ENCODE peak calls at places on chromosomes 6 and 20, in four cellular contexts. One of them, this sample, is unnamed.

GRCh38 chr6:131740161-131740560 is 29.3 kb upstream of the CTAGE9 start:
- DNase-seq in endothelial cell of umbilical vein: no peak
- DNase-seq in stomach: no peak
- DNase-seq in adrenal gland: no peak
- DNase-seq in this sample: no peak

GRCh38 chr6:11039040-11039439 is 5.1 kb downstream of the ELOVL2 start:
- DNase-seq in endothelial cell of umbilical vein: no peak
- DNase-seq in adrenal gland: no peak
- DNase-seq in stomach: no peak
- DNase-seq in this sample: no peak

GRCh38 chr20:25320035-25320800 is 70.4 kb downstream of the ABHD12 start:
- DNase-seq in endothelial cell of umbilical vein: no peak
- DNase-seq in adrenal gland: no peak
- DNase-seq in stomach: peak; percentile 21
- DNase-seq in this sample: no peak

GRCh38 chr20:36544134-36545018 is 3.1 kb downstream of the MYL9 start:
- DNase-seq in endothelial cell of umbilical vein: peak; percentile 11
- DNase-seq in adrenal gland: peak; percentile 91
- DNase-seq in stomach: no peak
- DNase-seq in this sample: no peak

GRCh38 chr6:162336359-162336758 is 391.2 kb downstream of the PRKN start:
- DNase-seq in stomach: no peak
- DNase-seq in adrenal gland: no peak
- DNase-seq in endothelial cell of umbilical vein: no peak
- DNase-seq in this sample: no peak

GRCh38 chr6:170367241-170367640 is 60.7 kb downstream of the FAM120B start:
- DNase-seq in endothelial cell of umbilical vein: no peak
- DNase-seq in stomach: no peak
- DNase-seq in adrenal gland: no peak
- DNase-seq in this sample: no peak

GRCh38 chr6:160431231-160431630 is 83.1 kb downstream of the SLC22A3 start:
- DNase-seq in endothelial cell of umbilical vein: no peak
- DNase-seq in adrenal gland: peak; percentile 81
- DNase-seq in stomach: peak; percentile 33
- DNase-seq in this sample: no peak

GRCh38 chr6:157273756-157274088 is 49.6 kb downstream of the TMEM242 start:
- DNase-seq in stomach: peak; percentile 35
- DNase-seq in adrenal gland: peak; percentile 40
- DNase-seq in endothelial cell of umbilical vein: no peak
- DNase-seq in this sample: no peak

GRCh38 chr6:84768442-84769174 is 4.2 kb upstream of the TBX18 start:
- DNase-seq in adrenal gland: no peak
- DNase-seq in stomach: no peak
- DNase-seq in endothelial cell of umbilical vein: peak; percentile 62
- DNase-seq in this sample: no peak

GRCh38 chr6:151254451-151255081 is 14.8 kb downstream of the AKAP12 start:
- DNase-seq in endothelial cell of umbilical vein: peak; percentile 46
- DNase-seq in adrenal gland: no peak
- DNase-seq in stomach: no peak
- DNase-seq in this sample: no peak

GRCh38 chr20:11777861-11778570 is 139.7 kb upstream of the BTBD3 start:
- DNase-seq in stomach: no peak
- DNase-seq in adrenal gland: peak; percentile 30
- DNase-seq in endothelial cell of umbilical vein: peak; percentile 79
- DNase-seq in this sample: no peak

GRCh38 chr6:108942556-108943492 is 94.6 kb downstream of the ARMC2 start:
- DNase-seq in endothelial cell of umbilical vein: no peak
- DNase-seq in stomach: no peak
- DNase-seq in adrenal gland: no peak
- DNase-seq in this sample: no peak

GRCh38 chr20:53958240-53958639 is 112.2 kb downstream of the BCAS1 start:
- DNase-seq in endothelial cell of umbilical vein: no peak
- DNase-seq in adrenal gland: no peak
- DNase-seq in stomach: no peak
- DNase-seq in this sample: no peak

GRCh38 chr6:19836799-19837510 is at the start of gene ID4:
- DNase-seq in stomach: peak; percentile 89
- DNase-seq in adrenal gland: peak; percentile 72
- DNase-seq in endothelial cell of umbilical vein: peak; percentile 18
- DNase-seq in this sample: peak; percentile 86

GRCh38 chr20:61923371-61924166 is 142.1 kb downstream of the TAF4 start:
- DNase-seq in endothelial cell of umbilical vein: no peak
- DNase-seq in stomach: no peak
- DNase-seq in adrenal gland: no peak
- DNase-seq in this sample: no peak

GRCh38 chr20:48196006-48196405 is 410.7 kb upstream of the SULF2 start:
- DNase-seq in endothelial cell of umbilical vein: no peak
- DNase-seq in adrenal gland: no peak
- DNase-seq in stomach: no peak
- DNase-seq in this sample: no peak

GRCh38 chr20:62366370-62367135 is 559 bp downstream of the LAMA5 start:
- DNase-seq in endothelial cell of umbilical vein: no peak
- DNase-seq in stomach: no peak
- DNase-seq in adrenal gland: no peak
- DNase-seq in this sample: peak; percentile 60

GRCh38 chr6:1479095-1479494 is 89.7 kb downstream of the FOXF2 start:
- DNase-seq in stomach: no peak
- DNase-seq in adrenal gland: no peak
- DNase-seq in endothelial cell of umbilical vein: no peak
- DNase-seq in this sample: no peak

GRCh38 chr6:121520337-121521163 is 85.1 kb downstream of the GJA1 start:
- DNase-seq in adrenal gland: no peak
- DNase-seq in stomach: no peak
- DNase-seq in endothelial cell of umbilical vein: peak; percentile 99
- DNase-seq in this sample: no peak

GRCh38 chr6:85574932-85575598 is 18.6 kb downstream of the SNX14 start:
- DNase-seq in stomach: no peak
- DNase-seq in endothelial cell of umbilical vein: peak; percentile 82
- DNase-seq in adrenal gland: no peak
- DNase-seq in this sample: no peak

GRCh38 chr6:85703359-85703758 is 60.7 kb upstream of the SYNCRIP start:
- DNase-seq in endothelial cell of umbilical vein: no peak
- DNase-seq in stomach: no peak
- DNase-seq in adrenal gland: no peak
- DNase-seq in this sample: no peak

GRCh38 chr20:58697867-58698703 is 5.5 kb downstream of the NPEPL1 start:
- DNase-seq in stomach: no peak
- DNase-seq in adrenal gland: peak; percentile 11
- DNase-seq in endothelial cell of umbilical vein: no peak
- DNase-seq in this sample: no peak

GRCh38 chr6:124203812-124204167 is 400.1 kb downstream of the NKAIN2 start:
- DNase-seq in stomach: no peak
- DNase-seq in endothelial cell of umbilical vein: no peak
- DNase-seq in adrenal gland: no peak
- DNase-seq in this sample: no peak

GRCh38 chr20:38873050-38873581 is 53.1 kb upstream of the FAM83D start:
- DNase-seq in stomach: no peak
- DNase-seq in endothelial cell of umbilical vein: no peak
- DNase-seq in adrenal gland: no peak
- DNase-seq in this sample: no peak

GRCh38 chr6:170596426-170596825 is 12.0 kb upstream of the PDCD2 start:
- DNase-seq in endothelial cell of umbilical vein: no peak
- DNase-seq in adrenal gland: no peak
- DNase-seq in stomach: no peak
- DNase-seq in this sample: no peak

GRCh38 chr6:148769304-148769968 is 22.6 kb downstream of the UST start:
- DNase-seq in stomach: no peak
- DNase-seq in endothelial cell of umbilical vein: no peak
- DNase-seq in adrenal gland: no peak
- DNase-seq in this sample: no peak

GRCh38 chr20:51733070-51733469 is 35.1 kb downstream of the ATP9A start:
- DNase-seq in stomach: no peak
- DNase-seq in endothelial cell of umbilical vein: no peak
- DNase-seq in adrenal gland: no peak
- DNase-seq in this sample: no peak

GRCh38 chr6:90294614-90294988 is 2.0 kb downstream of the BACH2 start:
- DNase-seq in endothelial cell of umbilical vein: no peak
- DNase-seq in adrenal gland: no peak
- DNase-seq in stomach: no peak
- DNase-seq in this sample: no peak

GRCh38 chr6:77151241-77151640 is 312.1 kb downstream of the HTR1B start:
- DNase-seq in endothelial cell of umbilical vein: no peak
- DNase-seq in adrenal gland: no peak
- DNase-seq in stomach: no peak
- DNase-seq in this sample: no peak

GRCh38 chr20:3702992-3703391 is 9.4 kb downstream of the SIGLEC1 start:
- DNase-seq in endothelial cell of umbilical vein: no peak
- DNase-seq in adrenal gland: no peak
- DNase-seq in stomach: no peak
- DNase-seq in this sample: no peak

GRCh38 chr6:106903299-106903698 is 71.2 kb downstream of the CD24 start:
- DNase-seq in adrenal gland: no peak
- DNase-seq in endothelial cell of umbilical vein: no peak
- DNase-seq in stomach: no peak
- DNase-seq in this sample: no peak

GRCh38 chr20:58636983-58637421 is 14.1 kb upstream of the STX16 start:
- DNase-seq in adrenal gland: no peak
- DNase-seq in stomach: no peak
- DNase-seq in endothelial cell of umbilical vein: no peak
- DNase-seq in this sample: no peak

GRCh38 chr20:4835244-4836177 is 113.8 kb downstream of the PRND start:
- DNase-seq in stomach: no peak
- DNase-seq in endothelial cell of umbilical vein: no peak
- DNase-seq in adrenal gland: peak; percentile 64
- DNase-seq in this sample: peak; percentile 54

GRCh38 chr6:36235309-36235708 is 34.6 kb upstream of the PNPLA1 start:
- DNase-seq in stomach: peak; percentile 38
- DNase-seq in endothelial cell of umbilical vein: no peak
- DNase-seq in adrenal gland: peak; percentile 61
- DNase-seq in this sample: no peak

GRCh38 chr6:5457036-5457435 is 195.7 kb downstream of the FARS2 start:
- DNase-seq in adrenal gland: no peak
- DNase-seq in endothelial cell of umbilical vein: peak; percentile 29
- DNase-seq in stomach: no peak
- DNase-seq in this sample: peak; percentile 91

GRCh38 chr20:21022925-21023324 is 83.2 kb downstream of the LINC00237 start:
- DNase-seq in endothelial cell of umbilical vein: no peak
- DNase-seq in stomach: no peak
- DNase-seq in adrenal gland: no peak
- DNase-seq in this sample: no peak

GRCh38 chr20:20466341-20466879 is 98.5 kb downstream of the INSM1 start:
- DNase-seq in stomach: no peak
- DNase-seq in endothelial cell of umbilical vein: no peak
- DNase-seq in adrenal gland: no peak
- DNase-seq in this sample: no peak

GRCh38 chr6:154236646-154237236 is 119.9 kb downstream of the IPCEF1 start:
- DNase-seq in endothelial cell of umbilical vein: no peak
- DNase-seq in stomach: no peak
- DNase-seq in adrenal gland: no peak
- DNase-seq in this sample: no peak

GRCh38 chr6:113560908-113561307 is 296.2 kb upstream of the MARCKS start:
- DNase-seq in endothelial cell of umbilical vein: peak; percentile 61
- DNase-seq in adrenal gland: no peak
- DNase-seq in stomach: no peak
- DNase-seq in this sample: no peak

GRCh38 chr6:117602151-117602898 is at the start of gene GOPC:
- DNase-seq in endothelial cell of umbilical vein: peak; percentile 99
- DNase-seq in adrenal gland: peak; percentile 97
- DNase-seq in stomach: peak; percentile 96
- DNase-seq in this sample: peak; percentile 97
- TF ChIP-seq POLR2A in endothelial cell of umbilical vein: peak; percentile 83
- TF ChIP-seq POLR2A in adrenal gland: peak; percentile 88
- TF ChIP-seq POLR2A in stomach: peak; percentile 55
- TF ChIP-seq POLR2A in this sample: peak; percentile 85

GRCh38 chr20:31602779-31603441 is 2.2 kb upstream of the ID1 start:
- DNase-seq in stomach: peak; percentile 49
- DNase-seq in adrenal gland: no peak
- DNase-seq in endothelial cell of umbilical vein: peak; percentile 44
- DNase-seq in this sample: no peak

GRCh38 chr20:31604567-31605030 is 490 bp upstream of the ID1 start:
- DNase-seq in adrenal gland: no peak
- DNase-seq in stomach: no peak
- DNase-seq in endothelial cell of umbilical vein: no peak
- DNase-seq in this sample: no peak

GRCh38 chr20:31605031-31605901 is at the start of gene ID1:
- DNase-seq in endothelial cell of umbilical vein: peak; percentile 95
- DNase-seq in adrenal gland: peak; percentile 95
- DNase-seq in stomach: peak; percentile 95
- DNase-seq in this sample: peak; percentile 97

GRCh38 chr20:31602430-31602778 is 2.7 kb upstream of the ID1 start:
- DNase-seq in stomach: no peak
- DNase-seq in endothelial cell of umbilical vein: no peak
- DNase-seq in adrenal gland: no peak
- DNase-seq in this sample: no peak

GRCh38 chr20:31603822-31604566 is 1.1 kb upstream of the ID1 start:
- DNase-seq in stomach: peak; percentile 96
- DNase-seq in adrenal gland: peak; percentile 95
- DNase-seq in endothelial cell of umbilical vein: peak; percentile 97
- DNase-seq in this sample: peak; percentile 97
- TF ChIP-seq POLR2A in stomach: peak; percentile 56
- TF ChIP-seq POLR2A in adrenal gland: peak; percentile 59
- TF ChIP-seq POLR2A in endothelial cell of umbilical vein: peak; percentile 82
- TF ChIP-seq POLR2A in this sample: peak; percentile 86

GRCh38 chr20:50172347-50173013 is 18.1 kb upstream of the CEBPB start:
- DNase-seq in endothelial cell of umbilical vein: peak; percentile 75
- DNase-seq in adrenal gland: peak; percentile 94
- DNase-seq in stomach: peak; percentile 88
- DNase-seq in this sample: peak; percentile 96
- TF ChIP-seq POLR2A in endothelial cell of umbilical vein: peak; percentile 49
- TF ChIP-seq POLR2A in adrenal gland: peak; percentile 93
- TF ChIP-seq POLR2A in stomach: no peak
- TF ChIP-seq POLR2A in this sample: peak; percentile 87

DNA sequence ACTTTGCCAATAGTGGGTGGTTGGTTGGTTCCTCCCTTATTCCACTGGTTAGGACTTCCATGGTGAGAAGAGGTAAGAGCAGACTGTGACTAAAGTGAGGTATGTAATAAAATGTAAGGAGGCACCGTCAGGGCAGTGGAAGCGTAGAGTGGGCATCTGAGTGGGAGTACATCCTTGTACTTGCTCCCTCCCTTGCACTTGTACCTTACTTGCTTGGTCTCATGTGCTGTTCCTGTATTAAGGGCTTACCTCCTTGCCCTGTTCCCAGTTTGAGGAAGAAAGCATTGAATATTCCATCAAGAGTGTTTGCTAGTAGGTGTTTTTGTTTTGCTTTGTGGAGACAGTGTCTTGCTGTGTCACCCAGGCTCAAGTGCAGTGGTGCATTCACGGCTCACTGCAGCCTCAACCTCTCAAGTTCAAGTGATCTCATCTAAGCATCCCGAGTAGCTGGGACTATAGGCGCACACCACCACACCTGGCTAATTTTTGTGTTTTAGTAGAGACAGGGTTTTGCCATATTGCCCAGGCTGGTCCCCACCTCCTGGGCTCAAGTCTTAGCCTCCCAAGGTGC is 25.5 kb downstream of the AMD1 start:
- DNase-seq in stomach: no peak
- DNase-seq in adrenal gland: no peak
- DNase-seq in endothelial cell of umbilical vein: no peak
- DNase-seq in this sample: no peak
- TF ChIP-seq POLR2A in stomach: no peak
- TF ChIP-seq POLR2A in adrenal gland: no peak
- TF ChIP-seq POLR2A in endothelial cell of umbilical vein: no peak
- TF ChIP-seq POLR2A in this sample: no peak